ENCODE peak calls at places on chromosomes 5 and 9, in five cellular contexts. V is SIG-M5, I is left colon, B is endothelial cell, Q is hepatocyte. H is an unnamed sample.

GRCh38 chr5:10400411-10400810 is 41.3 kb upstream of the ROPN1L start:
- DNase-seq in V (no peak), I (no peak), B (no peak), Q (no peak), H (no peak)

GRCh38 chr5:36491860-36492259 is 114.5 kb upstream of the SLC1A3 start:
- DNase-seq in V (no peak), I (no peak), B (no peak), Q (no peak), H (no peak)

GRCh38 chr9:124684140-124684539 is 87.0 kb downstream of the NR6A1 start:
- DNase-seq in V (no peak), I (no peak), B (no peak), Q (no peak), H (no peak)

GRCh38 chr5:68285857-68286611 is 70.5 kb downstream of the PIK3R1 start:
- DNase-seq in V (no peak), I (no peak), B (no peak), Q (peak), H (no peak)

GRCh38 chr9:129640871-129641750 is 840 bp downstream of the ASB6 start:
- DNase-seq in V (no peak), I (no peak), B (no peak), Q (no peak), H (no peak)

GRCh38 chr9:116233160-116233530 is 79.6 kb downstream of the PAPPA start:
- DNase-seq in V (no peak), I (no peak), B (no peak), Q (no peak), H (no peak)

GRCh38 chr5:174141398-174141797 is 95.9 kb downstream of the NSG2 start:
- DNase-seq in V (no peak), I (no peak), B (no peak), Q (no peak), H (no peak)

GRCh38 chr5:90709323-90710148 is 150.9 kb downstream of the ADGRV1 start:
- DNase-seq in V (no peak), I (no peak), B (peak), Q (peak), H (peak)

GRCh38 chr9:123816817-123817472 is 113.0 kb downstream of the DENND1A start:
- DNase-seq in V (no peak), I (no peak), B (no peak), Q (no peak), H (no peak)

GRCh38 chr9:137716694-137717287 is 98.0 kb downstream of the EHMT1 start:
- DNase-seq in V (no peak), I (no peak), B (no peak), Q (no peak), H (no peak)

GRCh38 chr5:66864240-66864884 is 268.2 kb downstream of the MAST4 start:
- DNase-seq in V (no peak), I (no peak), B (peak), Q (no peak), H (no peak)

GRCh38 chr9:37903581-37903830 is 421 bp downstream of the SLC25A51 start:
- DNase-seq in V (no peak), I (peak), B (peak), Q (peak), H (peak)

GRCh38 chr9:118533101-118533500 is 828.9 kb downstream of the TLR4 start:
- DNase-seq in V (no peak), I (no peak), B (no peak), Q (no peak), H (no peak)

GRCh38 chr9:3576358-3576757 is 50.6 kb upstream of the RFX3 start:
- DNase-seq in V (peak), I (no peak), B (no peak), Q (no peak), H (no peak)

GRCh38 chr5:72951850-72952468 is 3.9 kb upstream of the FCHO2 start:
- DNase-seq in V (peak), I (peak), B (no peak), Q (no peak), H (no peak)

GRCh38 chr9:105887679-105888078 is 193.3 kb downstream of the TMEM38B start:
- DNase-seq in V (no peak), I (no peak), B (no peak), Q (no peak), H (no peak)

GRCh38 chr5:142531977-142532376 is 153.9 kb downstream of the FGF1 start:
- DNase-seq in V (no peak), I (no peak), B (no peak), Q (no peak), H (no peak)

GRCh38 chr5:31385774-31386537 is 145.9 kb downstream of the DROSHA start:
- DNase-seq in V (no peak), I (no peak), B (no peak), Q (no peak), H (no peak)

GRCh38 chr9:4592886-4593285 is 69.2 kb upstream of the PLPP6 start:
- DNase-seq in V (no peak), I (no peak), B (no peak), Q (no peak), H (no peak)

GRCh38 chr5:27708579-27708978 is 670.2 kb upstream of the CDH9 start:
- DNase-seq in V (no peak), I (no peak), B (no peak), Q (peak), H (no peak)

GRCh38 chr9:22053178-22053577 is 44.1 kb upstream of the CDKN2B start:
- DNase-seq in V (no peak), I (no peak), B (no peak), Q (no peak), H (no peak)